ENCODE peak calls at places on chromosomes 11 and 22, in eight cellular contexts. G, A, K, J, P, R, E and Q are unnamed samples.

GRCh38 chr11:60345489-60345888 is 18.4 kb downstream of the MS4A6E start:
- DNase-seq in E (no peak), K (no peak), A (no peak), G (no peak), P (no peak), J (peak; percentile 45), R (peak; percentile 21), Q (no peak)

GRCh38 chr11:10295056-10295901 is 1.3 kb upstream of the SBF2 start:
- DNase-seq in K (no peak), J (peak; percentile 43), R (no peak), P (no peak), G (no peak), E (no peak), A (peak; percentile 13), Q (no peak)

GRCh38 chr11:64876835-64877341 is 1.5 kb downstream of the EHD1 start:
- DNase-seq in P (no peak), E (no peak), J (peak; percentile 68), R (no peak), A (no peak), G (no peak), K (no peak), Q (no peak)

GRCh38 chr11:120139316-120140069 is 1.6 kb upstream of the TRIM29 start:
- DNase-seq in K (no peak), E (no peak), R (no peak), J (no peak), G (no peak), P (no peak), A (peak; percentile 53), Q (no peak)

GRCh38 chr22:41290262-41291221 is 4.6 kb upstream of the RANGAP1 start:
- DNase-seq in A (peak; percentile 68), G (no peak), R (no peak), J (peak; percentile 47), K (no peak), E (no peak), P (no peak), Q (no peak)

GRCh38 chr11:34792814-34793241 is 123.4 kb downstream of the APIP start:
- DNase-seq in P (no peak), G (no peak), J (no peak), R (no peak), A (no peak), E (no peak), K (no peak), Q (no peak)

GRCh38 chr11:101723371-101723770 is 139.6 kb upstream of the TRPC6 start:
- DNase-seq in R (no peak), A (no peak), K (no peak), P (no peak), J (no peak), E (no peak), G (no peak), Q (no peak)

GRCh38 chr22:42369250-42370041 is 62.8 kb downstream of the NFAM1 start:
- DNase-seq in R (peak; percentile 98), J (peak; percentile 89), E (peak; percentile 50), P (peak; percentile 83), G (peak; percentile 70), K (peak; percentile 60), A (peak; percentile 99), Q (peak; percentile 88)

GRCh38 chr11:7974668-7975067 is 9.4 kb upstream of the NLRP10 start:
- DNase-seq in R (no peak), A (no peak), E (no peak), P (no peak), G (no peak), J (no peak), K (no peak), Q (no peak)

GRCh38 chr11:64802370-64803162 is 448 bp downstream of the MAP4K2 start:
- DNase-seq in G (no peak), K (no peak), A (peak; percentile 68), E (peak; percentile 31), P (peak; percentile 60), J (peak; percentile 2), R (no peak), Q (no peak)

GRCh38 chr11:112195906-112196305 is 20.6 kb downstream of the BCO2 start:
- DNase-seq in E (no peak), P (no peak), A (no peak), J (peak; percentile 24), G (no peak), R (no peak), K (no peak), Q (no peak)

GRCh38 chr11:10356161-10356560 is 51.3 kb downstream of the ADM start:
- DNase-seq in G (no peak), J (no peak), A (no peak), P (no peak), E (no peak), R (no peak), K (no peak), Q (no peak)

GRCh38 chr11:73907191-73907590 is 30.4 kb downstream of the PAAF1 start:
- DNase-seq in R (no peak), J (peak; percentile 20), K (no peak), P (no peak), A (peak; percentile 49), G (no peak), E (peak; percentile 12), Q (no peak)

GRCh38 chr11:20873054-20873453 is 203.7 kb downstream of the NELL1 start:
- DNase-seq in J (no peak), G (no peak), P (no peak), A (peak; percentile 68), R (peak; percentile 39), E (no peak), K (no peak), Q (no peak)

GRCh38 chr11:71342951-71343827 is 90.8 kb upstream of the SHANK2 start:
- DNase-seq in A (peak; percentile 95), J (peak; percentile 45), E (no peak), G (no peak), P (no peak), K (no peak), R (peak; percentile 8), Q (no peak)

GRCh38 chr11:65204646-65205601 is 23.2 kb downstream of the CAPN1 start:
- DNase-seq in P (peak; percentile 65), G (no peak), R (peak; percentile 47), E (peak; percentile 37), A (peak; percentile 98), K (no peak), J (peak; percentile 35), Q (no peak)

GRCh38 chr11:10488581-10489443 is 33.7 kb downstream of the AMPD3 start:
- DNase-seq in K (no peak), E (no peak), A (peak; percentile 33), R (no peak), G (no peak), P (no peak), J (no peak), Q (no peak)

GRCh38 chr11:130806746-130807145 is 109.5 kb downstream of the SNX19 start:
- DNase-seq in J (no peak), P (no peak), K (no peak), A (peak; percentile 36), E (no peak), R (no peak), G (no peak), Q (no peak)

GRCh38 chr22:47200273-47201051 is 438.0 kb downstream of the TBC1D22A start:
- DNase-seq in P (no peak), E (no peak), A (no peak), J (no peak), K (no peak), G (no peak), R (no peak), Q (no peak)

GRCh38 chr11:6505577-6506240 is 8.6 kb downstream of the DNHD1 start:
- DNase-seq in G (no peak), E (peak; percentile 22), P (no peak), R (peak; percentile 64), K (no peak), A (peak; percentile 57), J (peak; percentile 72), Q (no peak)

GRCh38 chr11:20647976-20648565 is 21.3 kb upstream of the NELL1 start:
- DNase-seq in P (no peak), K (no peak), E (peak; percentile 2), G (no peak), R (peak; percentile 75), J (peak; percentile 46), A (peak; percentile 69), Q (no peak)

GRCh38 chr22:16915711-16916110 is 90.5 kb upstream of the XKR3 start:
- DNase-seq in A (no peak), R (no peak), P (no peak), E (no peak), J (no peak), G (no peak), K (no peak), Q (no peak)